ENCODE peak calls at places on chromosomes 3 and 15, in nine cellular contexts. I is hepatocyte, Z is body of pancreas, L is HepG2, S is A549, X is Panc1, T is neural progenitor cell, H is thoracic aorta, W is left ventricle myocardium inferior. B is an unnamed sample. For H3K4me1, the result is how much of the 10 kb centered on the place peaks cover.

GRCh38 chr3:78589242-78589641 is 1178.6 kb downstream of the ROBO1 start:
- DNase-seq in L (no peak), H (no peak), Z (no peak), X (no peak), T (no peak), I (no peak), S (no peak), W (no peak), B (no peak)

GRCh38 chr3:43185656-43186375 is 79.9 kb upstream of the POMGNT2 start:
- DNase-seq in X (no peak), T (no peak), H (no peak), I (no peak), L (no peak), W (no peak), S (no peak), Z (no peak), B (no peak)

GRCh38 chr3:153681057-153681456 is 440.1 kb upstream of the ARHGEF26 start:
- DNase-seq in W (no peak), S (no peak), H (no peak), T (no peak), Z (no peak), I (no peak), X (no peak), L (no peak), B (no peak)

GRCh38 chr15:73388256-73388781 is 19.6 kb upstream of the HCN4 start:
- DNase-seq in L (peak), X (peak), T (no peak), I (peak), H (no peak), Z (peak), S (peak), W (no peak), B (peak)

GRCh38 chr3:50378757-50379156 is 19.4 kb upstream of the TMEM115 start:
- DNase-seq in I (no peak), S (no peak), H (no peak), X (no peak), T (no peak), Z (no peak), L (no peak), W (no peak), B (no peak)

GRCh38 chr15:100810831-100811230 is 68.8 kb upstream of the ALDH1A3 start:
- DNase-seq in I (no peak), Z (no peak), H (no peak), W (no peak), L (no peak), S (no peak), X (no peak), T (no peak), B (no peak)

GRCh38 chr3:124217542-124217941 is 225.6 kb upstream of the ROPN1 start:
- DNase-seq in T (peak), L (peak), W (peak), H (no peak), X (no peak), S (peak), Z (peak), I (peak), B (peak)

GRCh38 chr3:15439476-15439875 is 12.1 kb downstream of the EAF1 start:
- DNase-seq in W (no peak), H (no peak), I (no peak), T (no peak), Z (peak), X (no peak), L (no peak), S (no peak), B (peak)

GRCh38 chr15:66390670-66391069 is 4.0 kb downstream of the MAP2K1 start:
- DNase-seq in T (no peak), Z (no peak), X (no peak), W (no peak), S (no peak), L (no peak), I (no peak), H (no peak), B (peak)

GRCh38 chr15:101167791-101168462 is 83.9 kb downstream of the CHSY1 start:
- DNase-seq in W (peak), I (peak), S (peak), X (peak), T (no peak), Z (peak), L (peak), H (peak), B (no peak)

GRCh38 chr15:67359431-67360082 is 105.0 kb downstream of the IQCH start:
- DNase-seq in Z (peak), S (no peak), T (no peak), W (no peak), I (no peak), L (peak), H (no peak), X (no peak), B (no peak)

GRCh38 chr3:160804762-160805161 is 48.7 kb downstream of the PPM1L start:
- DNase-seq in S (no peak), I (no peak), H (no peak), X (no peak), W (peak), Z (peak), T (no peak), L (no peak), B (peak)

GRCh38 chr15:68316061-68316804 is 38.7 kb downstream of the FEM1B start:
- DNase-seq in T (peak), S (peak), L (no peak), I (no peak), X (no peak), H (no peak), Z (no peak), W (no peak), B (peak)

GRCh38 chr3:174541708-174542107 is 317.4 kb upstream of the NAALADL2 start:
- DNase-seq in W (no peak), S (no peak), Z (no peak), H (no peak), T (no peak), L (no peak), X (no peak), I (no peak), B (peak)

GRCh38 chr3:174538116-174538515 is 321.0 kb upstream of the NAALADL2 start:
- DNase-seq in W (no peak), X (no peak), T (peak), H (no peak), S (no peak), L (no peak), Z (no peak), I (no peak), B (no peak)

GRCh38 chr3:174540536-174540935 is 318.6 kb upstream of the NAALADL2 start:
- DNase-seq in X (no peak), T (peak), S (no peak), Z (no peak), L (no peak), W (no peak), I (no peak), H (no peak), B (no peak)

GRCh38 chr3:174536319-174536718 is 322.8 kb upstream of the NAALADL2 start:
- DNase-seq in I (no peak), X (no peak), W (no peak), S (no peak), Z (no peak), L (no peak), H (no peak), T (peak), B (no peak)

DNA sequence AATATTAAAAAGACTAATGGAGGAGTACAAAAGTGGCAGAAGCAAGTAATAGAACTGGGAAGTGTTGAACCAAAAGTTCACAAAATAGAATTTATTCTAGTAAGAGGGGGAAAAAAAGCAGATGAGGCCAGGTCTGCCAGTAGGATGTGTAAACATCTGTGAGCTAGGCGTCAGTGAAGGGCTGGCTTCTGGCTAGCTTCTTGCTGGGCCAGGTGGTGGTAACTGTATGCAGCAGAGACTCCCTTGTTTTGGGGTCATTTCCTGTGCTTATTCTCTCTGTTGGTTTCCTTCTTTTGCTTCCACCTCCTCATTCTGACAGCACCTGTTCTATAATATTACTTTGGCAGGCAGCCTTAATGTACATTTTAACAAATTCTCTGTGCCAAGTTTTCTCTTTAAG is 319.1 kb upstream of the NAALADL2 start:
- DNase-seq in T (peak), I (no peak), H (no peak), W (no peak), L (no peak), X (no peak), S (no peak), Z (no peak), B (no peak)
- H3K27ac ChIP-seq in T (peak), I (no peak), H (no peak), W (no peak), L (no peak), X (no peak), S (no peak), Z (no peak), B (no peak)

GRCh38 chr3:188268336-188268735 is 114.4 kb downstream of the LPP start:
- DNase-seq in T (no peak), L (no peak), I (no peak), Z (no peak), H (no peak), S (no peak), X (no peak), W (no peak), B (no peak)

GRCh38 chr3:188271226-188271894 is 117.4 kb downstream of the LPP start:
- DNase-seq in S (no peak), W (no peak), Z (no peak), X (no peak), T (no peak), I (no peak), H (no peak), L (no peak), B (no peak)

GRCh38 chr3:188269040-188269439 is 115.1 kb downstream of the LPP start:
- DNase-seq in S (no peak), Z (no peak), L (no peak), W (no peak), I (no peak), X (no peak), H (no peak), T (no peak), B (no peak)

GRCh38 chr3:188272481-188273372 is 118.8 kb downstream of the LPP start:
- DNase-seq in W (no peak), L (peak), H (no peak), X (peak), I (no peak), T (no peak), S (peak), Z (no peak), B (no peak)

DNA sequence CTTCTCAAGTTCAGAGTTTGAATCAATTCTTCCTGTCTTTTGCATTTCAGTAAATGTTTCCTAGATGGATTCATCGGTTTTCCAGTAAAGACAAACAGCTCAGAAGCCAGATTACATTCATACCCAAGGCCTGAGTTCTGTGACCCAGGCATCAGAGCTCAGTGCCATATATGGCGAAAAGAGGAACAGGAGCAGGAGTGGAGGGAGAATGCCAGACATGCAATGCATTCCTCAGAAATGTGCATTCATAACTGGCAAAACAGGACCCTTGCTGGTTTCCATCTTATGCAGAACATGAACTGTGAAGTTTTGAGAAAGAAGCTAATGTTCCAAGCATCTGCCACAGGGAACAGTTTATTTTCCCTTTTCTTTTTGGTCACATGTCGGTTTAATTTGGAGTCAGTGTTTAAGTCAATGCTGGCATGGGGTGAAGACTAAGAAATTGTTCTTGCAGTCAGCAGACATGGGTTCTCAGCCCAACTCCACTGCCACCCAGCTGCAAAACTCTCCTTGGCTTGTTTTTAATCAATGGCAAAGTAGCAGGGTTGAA is 116.5 kb downstream of the LPP start:
- DNase-seq in I (peak), Z (no peak), W (no peak), H (no peak), S (peak), T (no peak), X (no peak), L (peak), B (peak)
- H3K4me1 ChIP-seq in I (under half), Z (under half), W (half or more), H (half or more), S (half or more), T (under half), X (half or more), L (half or more), B (half or more)

GRCh38 chr3:56839784-56840724 is 38.3 kb upstream of the ARHGEF3 start:
- DNase-seq in W (no peak), H (no peak), T (no peak), Z (no peak), L (peak), X (peak), I (peak), S (peak), B (no peak)
- H3K27ac ChIP-seq in W (no peak), H (no peak), T (no peak), Z (no peak), L (no peak), X (peak), I (peak), S (peak), B (no peak)

GRCh38 chr3:4306091-4306490 is 2.9 kb downstream of the SETMAR start:
- DNase-seq in T (no peak), W (no peak), S (no peak), Z (no peak), I (no peak), L (no peak), H (no peak), X (no peak), B (no peak)

GRCh38 chr3:4309476-4310121 is 6.4 kb downstream of the SETMAR start:
- DNase-seq in H (no peak), T (no peak), I (no peak), W (no peak), X (no peak), Z (no peak), S (no peak), L (no peak), B (no peak)

GRCh38 chr3:4303187-4304123 is at the start of gene SETMAR:
- DNase-seq in X (peak), W (peak), H (peak), T (peak), L (peak), I (peak), S (peak), Z (peak), B (peak)

GRCh38 chr3:4310971-4311370 is 7.8 kb downstream of the SETMAR start:
- DNase-seq in H (no peak), L (no peak), I (no peak), T (no peak), W (no peak), X (no peak), Z (no peak), S (no peak), B (no peak)

GRCh38 chr3:4306860-4307259 is 3.7 kb downstream of the SETMAR start:
- DNase-seq in W (no peak), S (no peak), T (no peak), H (no peak), Z (no peak), X (no peak), L (no peak), I (no peak), B (no peak)
- H3K4me1 ChIP-seq in W (half or more), S (under half), T (under half), H (under half), Z (under half), X (under half), L (under half), I (under half), B (under half)

GRCh38 chr3:48682786-48683185 is 2.9 kb downstream of the NCKIPSD start:
- DNase-seq in L (no peak), Z (no peak), X (no peak), H (no peak), T (no peak), W (no peak), S (no peak), I (no peak), B (no peak)

GRCh38 chr3:48684054-48684349 is 1.7 kb downstream of the NCKIPSD start:
- DNase-seq in I (no peak), H (no peak), X (no peak), L (no peak), S (no peak), Z (no peak), W (no peak), T (no peak), B (peak)

GRCh38 chr3:48685603-48686511 is at the start of gene NCKIPSD:
- DNase-seq in W (peak), S (peak), L (peak), I (peak), Z (peak), T (peak), X (no peak), H (peak), B (peak)

GRCh38 chr3:48685293-48685602 is 467 bp downstream of the NCKIPSD start:
- DNase-seq in T (no peak), H (no peak), W (no peak), Z (no peak), X (no peak), I (no peak), S (no peak), L (no peak), B (no peak)

GRCh38 chr3:48684480-48685143 is 1.1 kb downstream of the NCKIPSD start:
- DNase-seq in I (no peak), S (no peak), Z (peak), T (no peak), W (peak), L (no peak), X (no peak), H (no peak), B (no peak)
- H3K27ac ChIP-seq in I (peak), S (peak), Z (no peak), T (no peak), W (peak), L (no peak), X (peak), H (peak), B (no peak)

DNA sequence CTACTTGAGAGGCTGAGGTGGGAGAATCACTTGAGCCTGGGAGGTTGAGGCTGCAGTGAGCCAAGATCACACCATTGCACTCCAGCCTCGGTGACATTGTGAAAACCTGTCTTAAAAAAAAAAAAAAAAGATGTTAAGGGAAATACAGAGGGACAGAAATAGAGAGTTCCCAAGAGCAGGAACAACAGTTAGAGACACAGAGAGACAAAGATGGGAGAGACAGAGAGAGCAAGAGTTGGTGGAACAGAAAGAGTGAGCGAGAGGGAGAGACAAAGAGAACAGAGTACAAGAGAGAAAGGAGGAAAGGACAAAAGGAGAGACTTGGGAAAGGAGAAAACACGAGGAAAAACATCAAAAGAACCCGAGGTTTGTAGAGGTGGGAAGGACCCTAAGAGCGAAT is 35.8 kb downstream of the BHLHE40 start:
- DNase-seq in T (no peak), Z (no peak), L (no peak), X (no peak), I (no peak), H (no peak), S (no peak), W (no peak), B (no peak)
- H3K4me1 ChIP-seq in T (under half), Z (under half), L (half or more), X (under half), I (under half), H (under half), S (half or more), W (half or more), B (under half)

DNA sequence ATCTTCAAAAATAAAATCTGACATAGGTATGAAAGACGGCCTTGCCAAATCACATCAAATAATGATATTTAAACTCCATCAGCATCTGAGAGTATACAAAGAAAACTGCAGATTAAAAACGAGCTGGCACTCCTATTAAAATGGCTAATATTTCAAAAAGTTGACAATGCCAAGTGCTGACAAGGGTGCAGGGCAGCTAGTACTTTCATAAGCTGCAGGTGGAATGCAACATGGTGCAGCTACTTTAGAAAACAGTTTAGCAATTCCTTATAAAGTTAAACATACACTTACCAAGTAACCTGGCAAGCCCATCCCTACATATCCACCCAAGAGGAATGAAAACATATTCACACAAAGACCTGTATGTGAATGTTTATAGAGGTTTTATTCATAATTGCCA is 23.0 kb downstream of the TBC1D2B start:
- DNase-seq in X (no peak), H (no peak), Z (no peak), I (no peak), W (no peak), S (no peak), T (no peak), L (no peak), B (no peak)
- H3K27ac ChIP-seq in X (no peak), H (no peak), Z (no peak), I (no peak), W (no peak), S (no peak), T (no peak), L (no peak), B (no peak)